ENCODE peak calls at places on chromosome 5, in ten cellular contexts. D, L, A, E, M, Z, G, V, S and P are unnamed samples.

GRCh38 chr5:17398439-17398838 is 99.6 kb upstream of the TAF11L2 start:
- DNase-seq in D (no peak), L (no peak), A (peak), E (no peak), M (no peak), Z (no peak), G (no peak), V (no peak), S (peak), P (peak)

GRCh38 chr5:447501-447900 is 4.5 kb downstream of the EXOC3 start:
- DNase-seq in D (peak), L (peak), A (no peak), E (no peak), M (no peak), Z (no peak), G (no peak), V (no peak), S (no peak), P (no peak)

GRCh38 chr5:154086641-154087040 is 47.9 kb downstream of the MFAP3 start:
- DNase-seq in D (peak), L (no peak), A (peak), E (no peak), M (no peak), Z (no peak), G (no peak), V (no peak), S (no peak), P (no peak)

GRCh38 chr5:168404366-168404765 is 81.9 kb upstream of the RARS1 start:
- DNase-seq in D (no peak), L (no peak), A (peak), E (no peak), M (no peak), Z (no peak), G (no peak), V (no peak), S (peak), P (peak)

GRCh38 chr5:126857472-126858410 is 80.8 kb downstream of the LMNB1 start:
- DNase-seq in D (no peak), L (no peak), A (peak), E (no peak), M (no peak), Z (no peak), G (no peak), V (no peak), S (no peak), P (no peak)

GRCh38 chr5:137570070-137570469 is 70.9 kb upstream of the SPOCK1 start:
- DNase-seq in D (no peak), L (no peak), A (peak), E (no peak), M (no peak), Z (no peak), G (no peak), V (no peak), S (no peak), P (no peak)

GRCh38 chr5:77292026-77292757 is 81.7 kb downstream of the PDE8B start:
- DNase-seq in D (no peak), L (no peak), A (peak), E (no peak), M (no peak), Z (no peak), G (no peak), V (no peak), S (peak), P (peak)

GRCh38 chr5:38319486-38319885 is 61.1 kb downstream of the EGFLAM start:
- DNase-seq in D (no peak), L (no peak), A (no peak), E (no peak), M (no peak), Z (no peak), G (no peak), V (no peak), S (no peak), P (no peak)

GRCh38 chr5:61409568-61409967 is 77.5 kb downstream of the ZSWIM6 start:
- DNase-seq in D (no peak), L (no peak), A (peak), E (peak), M (no peak), Z (no peak), G (no peak), V (no peak), S (peak), P (peak)

GRCh38 chr5:98813755-98814154 is 40.3 kb downstream of the RGMB start:
- DNase-seq in D (no peak), L (no peak), A (no peak), E (no peak), M (no peak), Z (no peak), G (no peak), V (peak), S (peak), P (no peak)

GRCh38 chr5:142548739-142549275 is 137.1 kb downstream of the FGF1 start:
- DNase-seq in D (peak), L (no peak), A (peak), E (peak), M (peak), Z (peak), G (peak), V (peak), S (peak), P (peak)

GRCh38 chr5:56264417-56265025 is 31.4 kb upstream of the ANKRD55 start:
- DNase-seq in D (no peak), L (no peak), A (peak), E (peak), M (no peak), Z (no peak), G (peak), V (peak), S (peak), P (no peak)

GRCh38 chr5:148474025-148474511 is 90.3 kb downstream of the FBXO38 start:
- DNase-seq in D (peak), L (peak), A (peak), E (peak), M (no peak), Z (peak), G (no peak), V (no peak), S (no peak), P (peak)
- H3K4me3 ChIP-seq in D (no peak), L (no peak), A (no peak), E (no peak), M (no peak), Z (no peak), G (no peak), V (no peak), S (no peak), P (no peak)

GRCh38 chr5:20575515-20575914 is 587.5 kb upstream of the CDH18 start:
- DNase-seq in D (no peak), L (no peak), A (no peak), E (no peak), M (no peak), Z (no peak), G (no peak), V (no peak), S (no peak), P (no peak)

GRCh38 chr5:20574576-20574975 is 586.6 kb upstream of the CDH18 start:
- DNase-seq in D (no peak), L (no peak), A (no peak), E (no peak), M (no peak), Z (no peak), G (no peak), V (no peak), S (no peak), P (no peak)

GRCh38 chr5:20570486-20570885 is 582.5 kb upstream of the CDH18 start:
- DNase-seq in D (no peak), L (no peak), A (no peak), E (no peak), M (no peak), Z (no peak), G (no peak), V (no peak), S (peak), P (no peak)

GRCh38 chr5:20572560-20572959 is 584.6 kb upstream of the CDH18 start:
- DNase-seq in D (no peak), L (no peak), A (no peak), E (no peak), M (no peak), Z (no peak), G (no peak), V (no peak), S (peak), P (peak)
- TF ChIP-seq CTCF in D (no peak), L (no peak), A (no peak), E (no peak), M (no peak), Z (no peak), G (no peak), V (no peak), S (peak), P (no peak)

DNA sequence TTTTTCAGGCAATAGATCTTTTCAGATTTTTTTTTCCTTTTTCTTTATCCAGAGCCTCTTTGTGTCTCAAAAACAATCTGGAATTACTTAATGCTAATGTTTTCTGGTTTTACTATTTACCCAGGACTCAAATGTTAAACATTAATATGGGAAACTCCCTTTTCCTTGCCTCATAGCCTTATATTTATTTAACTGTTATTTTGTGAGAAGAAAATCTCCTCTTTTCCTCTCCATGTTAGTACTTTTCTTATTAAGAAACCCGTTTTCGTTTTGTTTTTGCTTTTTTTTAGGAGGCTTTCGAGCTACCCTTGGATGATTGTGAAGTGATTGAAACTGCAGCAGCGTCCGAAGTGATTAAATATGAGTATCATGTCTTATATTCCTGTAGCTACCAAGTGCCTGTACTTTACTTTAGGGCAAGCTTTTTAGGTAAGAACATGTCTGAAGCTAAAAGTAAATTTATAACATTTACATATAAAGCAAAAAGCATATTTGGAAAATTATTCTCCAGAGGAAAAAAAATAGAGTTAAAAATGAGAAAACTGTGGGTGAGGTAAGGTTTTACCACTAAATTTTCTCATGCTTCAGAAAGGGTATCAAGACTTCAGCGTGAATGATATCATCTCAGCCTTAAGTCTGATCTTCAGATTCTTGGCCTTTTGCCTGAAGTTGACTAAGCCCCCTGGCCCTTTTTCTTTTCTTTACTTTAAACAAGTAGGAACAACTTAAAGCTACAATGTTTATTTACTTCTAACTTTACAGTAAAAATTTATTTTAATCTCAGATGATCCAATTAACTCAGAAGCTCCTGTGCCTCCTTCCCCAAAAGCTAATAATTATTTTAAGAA is 113.8 kb downstream of the RPS23 start:
- DNase-seq in D (no peak), L (no peak), A (peak), E (no peak), M (no peak), Z (no peak), G (no peak), V (no peak), S (peak), P (peak)
- H3K4me3 ChIP-seq in D (no peak), L (no peak), A (peak), E (no peak), M (no peak), Z (no peak), G (no peak), V (no peak), S (no peak), P (no peak)

DNA sequence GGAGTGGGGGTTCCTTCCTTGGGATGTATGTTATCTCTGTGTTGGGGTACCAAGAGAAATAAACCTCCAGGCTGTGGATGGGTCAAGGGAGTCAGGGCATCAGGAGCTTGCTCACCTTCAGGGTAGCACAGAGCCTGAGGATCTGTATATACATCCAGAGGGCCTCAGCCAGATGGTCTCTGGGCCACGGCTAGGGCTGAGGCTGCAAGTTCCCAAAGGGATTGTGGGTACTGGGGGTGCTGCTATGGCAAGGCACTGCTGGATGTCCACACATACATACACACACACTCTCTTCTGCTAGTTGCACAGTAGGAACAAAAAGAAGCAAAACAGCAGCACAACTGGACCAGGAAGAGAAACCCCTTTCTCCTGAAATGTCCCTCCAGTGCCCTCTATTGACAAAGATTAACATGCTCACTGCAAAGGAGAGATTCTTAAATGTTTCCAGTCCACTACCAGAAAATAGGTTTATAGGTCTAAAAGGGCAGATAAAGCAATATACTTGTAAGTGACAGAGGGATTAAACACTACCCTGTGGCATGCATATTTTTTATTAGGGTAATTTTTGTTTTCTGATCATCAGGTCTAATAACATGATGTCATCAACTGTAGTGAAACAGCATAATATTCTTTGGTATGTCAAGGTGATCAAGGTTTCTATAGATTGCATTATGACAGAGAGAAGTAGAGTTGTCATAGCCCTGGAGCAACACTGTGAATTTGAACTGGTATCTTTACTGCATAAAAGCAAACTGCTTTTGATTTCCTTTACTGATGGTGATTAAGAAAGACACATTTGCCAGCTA is 56.3 kb upstream of the KCNN2 start:
- DNase-seq in D (no peak), L (no peak), A (peak), E (no peak), M (no peak), Z (no peak), G (no peak), V (peak), S (peak), P (peak)
- TF ChIP-seq CTCF in D (peak), L (peak), A (peak), E (no peak), M (no peak), Z (no peak), G (no peak), V (peak), S (peak), P (peak)

GRCh38 chr5:131634996-131635754 is at the start of gene RAPGEF6:
- DNase-seq in D (peak), L (peak), A (peak), E (peak), M (peak), Z (peak), G (peak), V (peak), S (peak), P (peak)

GRCh38 chr5:131630963-131631350 is 4.1 kb downstream of the RAPGEF6 start:
- DNase-seq in D (no peak), L (no peak), A (peak), E (no peak), M (no peak), Z (no peak), G (no peak), V (no peak), S (peak), P (no peak)

GRCh38 chr5:131634666-131634995 is 398 bp downstream of the RAPGEF6 start:
- DNase-seq in D (peak), L (no peak), A (peak), E (no peak), M (peak), Z (no peak), G (peak), V (peak), S (peak), P (no peak)

GRCh38 chr5:131635755-131636479 is 888 bp upstream of the RAPGEF6 start:
- DNase-seq in D (no peak), L (no peak), A (no peak), E (no peak), M (no peak), Z (no peak), G (no peak), V (peak), S (no peak), P (no peak)

DNA sequence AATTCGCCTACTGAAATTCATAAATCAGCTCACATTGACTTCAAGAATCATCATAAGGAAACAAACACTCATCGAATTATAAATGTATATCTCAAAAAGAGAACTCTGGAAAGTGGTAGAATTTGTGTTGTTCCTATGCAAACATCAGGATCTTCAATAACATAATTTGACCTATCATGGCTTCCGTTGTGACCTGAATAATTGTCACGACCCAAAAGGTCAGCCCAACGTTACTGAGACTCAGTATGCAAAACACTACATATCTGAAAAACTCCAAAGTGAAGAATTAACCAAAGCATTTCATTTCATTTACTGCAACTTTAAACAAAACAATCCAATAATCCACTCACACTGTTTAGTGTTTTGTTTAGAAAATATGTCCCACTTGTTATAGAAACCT is 1.2 kb downstream of the RAPGEF6 start:
- DNase-seq in D (no peak), L (no peak), A (no peak), E (no peak), M (no peak), Z (no peak), G (no peak), V (peak), S (no peak), P (no peak)
- H3K4me3 ChIP-seq in D (no peak), L (peak), A (peak), E (peak), M (peak), Z (peak), G (peak), V (peak), S (peak), P (peak)

GRCh38 chr5:124436294-124436693 is 310.1 kb downstream of the ZNF608 start:
- DNase-seq in D (no peak), L (no peak), A (peak), E (no peak), M (no peak), Z (no peak), G (no peak), V (no peak), S (no peak), P (no peak)

GRCh38 chr5:124438390-124439380 is 307.8 kb downstream of the ZNF608 start:
- DNase-seq in D (no peak), L (no peak), A (no peak), E (no peak), M (no peak), Z (no peak), G (no peak), V (no peak), S (no peak), P (no peak)

DNA sequence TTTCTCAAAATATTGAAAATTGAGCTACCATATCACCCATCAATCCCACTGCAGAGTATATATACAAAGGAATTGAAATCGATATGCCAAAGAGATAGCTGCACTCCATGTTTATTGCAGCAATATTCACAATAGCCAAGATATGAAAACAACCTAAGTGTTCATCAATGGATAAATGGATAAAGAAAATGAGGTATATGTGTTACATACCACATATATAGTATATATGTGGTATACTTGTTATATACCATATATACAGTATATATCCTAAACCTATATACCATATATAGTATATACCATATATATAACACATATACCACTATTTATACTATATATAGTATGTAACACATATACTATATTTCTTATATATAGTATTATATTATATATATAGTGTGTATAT is 313.3 kb downstream of the ZNF608 start:
- DNase-seq in D (no peak), L (no peak), A (no peak), E (no peak), M (no peak), Z (no peak), G (no peak), V (no peak), S (no peak), P (no peak)
- TF ChIP-seq CTCF in D (no peak), L (no peak), A (no peak), E (no peak), M (no peak), Z (no peak), G (no peak), V (no peak), S (no peak), P (no peak)

GRCh38 chr5:134465856-134466240 is 54.2 kb upstream of the CDKN2AIPNL start:
- DNase-seq in D (peak), L (peak), A (peak), E (peak), M (peak), Z (peak), G (peak), V (peak), S (peak), P (peak)

GRCh38 chr5:134466241-134467069 is 54.8 kb upstream of the CDKN2AIPNL start:
- DNase-seq in D (peak), L (peak), A (peak), E (peak), M (peak), Z (peak), G (peak), V (peak), S (peak), P (no peak)

GRCh38 chr5:134468921-134469400 is 56.5 kb upstream of the JADE2 start:
- DNase-seq in D (no peak), L (peak), A (no peak), E (no peak), M (no peak), Z (peak), G (no peak), V (no peak), S (no peak), P (no peak)

GRCh38 chr5:134464988-134465855 is 53.5 kb upstream of the CDKN2AIPNL start:
- DNase-seq in D (peak), L (no peak), A (no peak), E (peak), M (peak), Z (peak), G (peak), V (no peak), S (no peak), P (no peak)

DNA sequence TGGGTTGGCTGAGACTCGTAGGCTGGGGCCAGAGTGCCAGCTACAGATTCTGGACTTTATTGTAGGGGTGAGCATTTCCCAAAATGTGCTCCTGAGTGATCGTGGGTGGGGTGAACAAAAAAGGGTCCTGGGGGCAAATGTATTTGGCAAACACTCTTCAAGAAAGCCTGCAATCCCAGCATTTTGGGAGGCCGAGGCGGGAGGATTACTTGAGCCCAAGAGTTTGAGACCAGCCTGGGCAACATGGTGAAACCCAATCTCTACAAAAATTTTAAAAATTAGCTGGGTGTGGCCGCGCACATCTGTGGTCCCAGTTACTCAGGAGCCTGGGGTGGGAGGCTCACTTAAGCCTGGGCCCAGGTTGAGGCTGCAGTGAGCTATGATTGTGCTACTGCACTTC is 55.5 kb upstream of the CDKN2AIPNL start:
- DNase-seq in D (no peak), L (no peak), A (no peak), E (no peak), M (no peak), Z (no peak), G (no peak), V (no peak), S (no peak), P (no peak)
- H3K4me3 ChIP-seq in D (no peak), L (no peak), A (no peak), E (no peak), M (no peak), Z (peak), G (no peak), V (no peak), S (no peak), P (no peak)